ENCODE peak calls at places on chromosomes 1 and 21, in six cellular contexts. E, N, Y, L, W and V are unnamed samples.

GRCh38 chr21:43295016-43295958 is 126.5 kb downstream of the CRYAA start:
- DNase-seq in L (no peak), E (no peak), W (no peak), Y (no peak), N (no peak), V (no peak)

GRCh38 chr1:53704804-53705445 is 34.0 kb downstream of the GLIS1 start:
- DNase-seq in L (peak), E (no peak), Y (no peak), W (no peak), N (no peak), V (no peak)

GRCh38 chr1:232416026-232416568 is 213.8 kb downstream of the SIPA1L2 start:
- DNase-seq in W (no peak), Y (no peak), E (no peak), N (no peak), L (no peak), V (no peak)

GRCh38 chr1:51627672-51628071 is 10.8 kb downstream of the OSBPL9 start:
- DNase-seq in N (peak), W (no peak), E (no peak), Y (peak), L (no peak), V (no peak)

GRCh38 chr1:83516369-83516768 is 482.6 kb downstream of the TTLL7 start:
- DNase-seq in Y (no peak), L (no peak), N (no peak), E (no peak), W (no peak), V (no peak)

GRCh38 chr1:206075786-206076725 is 23.1 kb downstream of the RHEX start:
- DNase-seq in L (no peak), W (no peak), N (no peak), E (no peak), Y (no peak), V (no peak)

GRCh38 chr1:162389021-162389818 is 7.7 kb downstream of the C1orf226 start:
- DNase-seq in N (peak), E (no peak), Y (no peak), L (peak), W (no peak), V (no peak)

GRCh38 chr1:234885601-234886000 is 243.0 kb downstream of the TOMM20 start:
- DNase-seq in Y (no peak), W (no peak), E (no peak), L (no peak), N (no peak), V (no peak)

GRCh38 chr1:224733021-224733911 is 117.1 kb downstream of the CNIH3 start:
- DNase-seq in N (peak), E (no peak), Y (peak), L (no peak), W (peak), V (no peak)

GRCh38 chr1:22321917-22322316 is 129.7 kb upstream of the ZBTB40 start:
- DNase-seq in E (no peak), N (no peak), Y (no peak), W (no peak), L (peak), V (no peak)

GRCh38 chr1:153790996-153791855 is 16.0 kb downstream of the SLC27A3 start:
- DNase-seq in L (no peak), Y (no peak), E (peak), N (peak), W (peak), V (peak)

GRCh38 chr1:225990705-225991464 is 8.3 kb downstream of the SDE2 start:
- DNase-seq in Y (no peak), L (no peak), N (no peak), E (no peak), W (no peak), V (no peak)

GRCh38 chr1:182855886-182856285 is 16.7 kb downstream of the DHX9 start:
- DNase-seq in W (no peak), N (no peak), L (no peak), E (no peak), Y (no peak), V (no peak)
- TF ChIP-seq TAF1 in W (no peak), N (no peak), L (no peak), E (no peak), Y (no peak), V (no peak)

DNA sequence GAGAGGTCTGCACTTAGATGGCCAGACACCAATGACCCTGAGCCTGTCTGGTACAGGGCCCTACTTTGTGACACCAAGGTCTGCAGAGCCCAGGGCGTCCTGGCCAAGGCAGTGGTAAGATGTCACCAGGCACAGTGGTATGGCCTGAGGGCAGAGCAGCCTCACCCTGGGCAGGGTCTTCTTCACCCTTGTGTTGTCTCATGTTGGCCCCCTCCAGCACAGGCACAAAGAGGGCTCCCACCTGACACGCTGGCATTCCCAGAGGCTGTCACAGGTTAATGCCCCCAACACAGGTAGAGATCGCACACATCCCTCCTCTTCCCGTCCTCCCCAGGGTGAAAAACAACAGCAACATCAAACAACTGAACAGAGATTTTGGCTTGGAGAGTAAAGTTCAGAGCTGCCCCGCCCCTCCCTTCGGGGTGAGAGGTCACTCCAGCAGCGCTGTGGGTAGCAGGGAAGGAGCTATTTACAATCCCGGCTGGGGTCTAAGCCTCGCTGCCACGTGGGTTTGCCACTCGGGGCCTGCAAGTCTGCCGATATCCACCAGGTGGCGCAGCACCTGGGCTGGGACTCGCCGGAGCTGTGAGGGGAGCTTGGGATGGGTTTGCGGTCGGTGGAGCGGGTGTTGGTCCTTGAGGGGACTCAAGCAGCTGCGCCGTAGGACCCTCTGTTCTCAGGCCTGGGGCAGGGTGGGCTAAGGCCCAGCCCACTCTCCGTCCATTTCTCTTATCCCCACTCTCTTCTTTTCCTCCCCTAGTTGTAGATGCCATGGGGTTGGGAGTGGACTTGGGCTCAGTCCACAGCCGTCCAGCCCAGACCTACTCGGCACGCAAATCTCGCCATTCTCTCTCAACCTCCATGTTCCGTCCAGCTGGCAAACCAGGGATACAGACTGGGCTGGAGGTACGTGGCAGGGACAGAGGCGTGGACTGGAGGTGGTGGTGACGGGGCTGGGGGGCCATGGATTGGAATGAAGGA is 12.7 kb downstream of the EFNA3 start:
- DNase-seq in W (no peak), Y (peak), N (peak), L (peak), E (peak), V (peak)
- TF ChIP-seq POLR2AphosphoS5 in W (no peak), Y (no peak), N (no peak), L (no peak), E (no peak), V (no peak)

GRCh38 chr1:32755810-32756159 is 53.2 kb upstream of the SYNC start:
- DNase-seq in Y (no peak), L (no peak), N (peak), E (no peak), W (no peak), V (no peak)
- TF ChIP-seq POLR2A in Y (no peak), L (no peak), N (no peak), E (no peak), W (no peak), V (no peak)

DNA sequence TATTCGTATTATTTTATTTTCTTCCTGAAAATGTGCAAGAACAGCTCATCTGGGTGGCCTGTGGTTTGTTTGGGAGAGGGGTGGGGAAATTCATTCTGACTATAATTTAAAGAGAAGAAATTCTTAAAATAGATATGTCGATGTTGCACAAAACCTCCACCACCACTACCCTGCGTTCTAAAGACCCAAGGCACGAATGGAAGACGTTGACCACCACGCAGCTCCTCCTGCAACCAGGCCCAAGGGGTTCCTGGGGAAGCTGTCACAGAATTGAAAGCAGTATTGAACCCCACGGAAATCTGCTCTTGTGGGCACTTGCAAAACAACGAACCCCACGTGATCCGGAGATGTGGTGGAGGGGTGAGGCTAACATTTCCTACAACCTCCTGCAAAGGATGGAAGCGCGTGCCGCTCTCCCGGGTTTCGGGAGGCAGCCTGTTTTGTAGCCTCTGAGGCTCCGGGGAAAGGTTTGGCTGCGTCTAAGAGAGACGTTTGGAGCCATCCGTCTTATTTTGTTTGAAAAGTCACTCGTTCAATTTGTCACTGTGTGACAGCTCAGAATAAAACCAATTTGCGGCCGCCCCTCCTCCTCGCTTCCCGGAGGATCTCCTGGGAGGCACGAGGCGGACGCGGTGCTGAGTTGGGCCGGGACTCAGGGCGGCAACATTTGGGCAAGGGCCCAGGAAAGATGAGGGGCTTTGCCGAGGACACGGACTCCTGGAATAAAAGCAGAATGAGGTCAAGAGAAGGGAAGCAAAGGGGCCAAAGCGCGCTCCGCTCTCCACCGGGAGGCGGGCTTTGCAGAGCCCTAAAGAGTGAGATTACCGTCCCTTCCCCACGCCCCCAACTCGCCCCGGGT is 791 bp upstream of the HLX start:
- DNase-seq in Y (no peak), N (no peak), L (peak), E (peak), W (no peak), V (peak)
- TF ChIP-seq TAF1 in Y (no peak), N (no peak), L (no peak), E (no peak), W (no peak), V (no peak)

GRCh38 chr1:62358974-62359373 is 39.7 kb upstream of the KANK4 start:
- DNase-seq in Y (no peak), W (no peak), E (no peak), L (no peak), N (no peak), V (no peak)
- TF ChIP-seq POLR2AphosphoS5 in Y (no peak), W (no peak), E (no peak), L (no peak), N (no peak), V (no peak)

GRCh38 chr1:161071886-161072371 is 2.2 kb upstream of the ARHGAP30 start:
- DNase-seq in W (no peak), E (peak), N (peak), Y (peak), L (peak), V (peak)

GRCh38 chr1:161069201-161069685 is 448 bp downstream of the ARHGAP30 start:
- DNase-seq in N (no peak), Y (no peak), L (no peak), E (no peak), W (no peak), V (no peak)

GRCh38 chr1:161070737-161071136 is 1.0 kb upstream of the ARHGAP30 start:
- DNase-seq in W (no peak), N (no peak), L (no peak), E (no peak), Y (no peak), V (no peak)

GRCh38 chr1:161068306-161069200 is 1.1 kb downstream of the ARHGAP30 start:
- DNase-seq in E (no peak), W (peak), N (peak), L (no peak), Y (no peak), V (peak)

DNA sequence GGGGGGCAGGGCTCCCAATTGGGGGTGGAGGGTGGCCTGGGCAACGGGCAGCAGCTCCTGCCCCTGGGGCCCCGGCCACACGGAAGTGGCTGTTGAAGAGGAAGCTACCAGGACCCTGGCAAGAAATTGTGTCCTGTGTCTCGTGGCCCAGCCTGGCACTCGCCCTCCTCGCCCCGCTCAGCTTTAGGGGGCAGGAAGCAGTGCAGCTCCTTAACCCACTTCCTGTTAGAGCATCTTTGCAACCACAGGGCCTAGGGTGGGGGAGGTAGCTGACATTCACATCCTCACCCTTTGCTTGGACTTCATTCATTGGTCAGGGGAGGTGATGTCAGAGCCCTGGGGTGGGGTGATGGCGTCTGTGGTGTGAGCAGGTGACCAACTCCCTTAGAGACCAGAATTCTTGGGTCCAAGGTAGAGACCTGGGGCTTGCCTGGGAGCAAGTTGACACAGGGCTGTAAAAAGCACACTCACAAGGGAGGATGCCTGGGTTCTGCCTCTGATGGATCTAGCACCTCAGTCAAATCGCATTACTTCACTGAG is at the start of gene ARHGAP30:
- DNase-seq in Y (no peak), L (no peak), W (peak), N (no peak), E (peak), V (peak)
- TF ChIP-seq POLR2A in Y (no peak), L (no peak), W (peak), N (no peak), E (peak), V (peak)

DNA sequence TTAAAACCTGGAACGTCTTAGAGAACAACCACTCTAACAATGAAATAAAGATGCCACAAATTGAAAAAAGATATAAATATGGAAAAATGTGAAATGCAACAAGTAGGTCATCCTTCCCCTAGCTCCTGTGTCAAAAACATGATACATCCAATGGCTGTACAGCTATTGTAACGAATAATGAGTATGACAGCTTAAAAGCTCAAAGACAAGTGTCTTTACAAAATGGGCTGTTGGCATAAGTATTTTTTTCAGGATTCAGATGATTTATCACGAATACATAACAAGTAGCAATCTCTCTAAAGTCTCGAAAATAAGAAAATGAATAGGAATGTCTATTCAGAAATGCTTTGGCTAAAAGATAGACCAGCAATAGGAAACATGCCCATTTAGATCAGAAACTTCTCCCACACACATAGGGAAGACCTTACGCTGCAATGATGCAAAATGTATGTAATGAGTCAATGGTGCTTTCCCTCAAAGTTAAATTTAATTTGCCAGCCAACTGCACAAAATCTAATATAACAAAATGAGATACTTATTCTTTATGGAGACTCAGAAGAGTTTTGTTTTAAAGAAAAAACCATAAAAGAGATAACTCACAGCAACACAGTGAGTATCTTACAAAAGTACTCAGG is 8.3 kb downstream of the TGFBR3 start:
- DNase-seq in Y (no peak), E (no peak), W (no peak), N (no peak), L (no peak), V (no peak)
- TF ChIP-seq TAF1 in Y (no peak), E (no peak), W (no peak), N (no peak), L (no peak), V (no peak)